ENCODE peak calls at places on chromosomes 3 and 15, in five cellular contexts. Y, U, F, B and K are unnamed samples.

GRCh38 chr15:59492389-59493377 is 54.7 kb downstream of the FAM81A start:
- DNase-seq in Y (peak), U (peak), F (peak), B (peak), K (peak)

GRCh38 chr3:66093981-66094380 is 55.3 kb upstream of the MAGI1 start:
- DNase-seq in Y (no peak), U (no peak), F (no peak), B (no peak), K (no peak)

GRCh38 chr15:84598993-84599392 is 1.8 kb upstream of the ZSCAN2 start:
- DNase-seq in Y (peak), U (no peak), F (peak), B (peak), K (peak)

GRCh38 chr3:77468408-77469045 is 428.6 kb downstream of the ROBO2 start:
- DNase-seq in Y (no peak), U (no peak), F (no peak), B (no peak), K (no peak)

GRCh38 chr3:145854486-145854885 is 306.5 kb downstream of the PLOD2 start:
- DNase-seq in Y (no peak), U (no peak), F (no peak), B (no peak), K (no peak)

GRCh38 chr3:187848396-187848795 is 103.1 kb upstream of the BCL6 start:
- DNase-seq in Y (no peak), U (no peak), F (no peak), B (no peak), K (no peak)

GRCh38 chr3:49911611-49912010 is 7.9 kb upstream of the MST1R start:
- DNase-seq in Y (no peak), U (no peak), F (no peak), B (no peak), K (no peak)

GRCh38 chr15:52540374-52541012 is 11.8 kb upstream of the MYO5A start:
- DNase-seq in Y (no peak), U (no peak), F (no peak), B (no peak), K (peak)

GRCh38 chr3:78908236-78908635 is 859.6 kb downstream of the ROBO1 start:
- DNase-seq in Y (no peak), U (no peak), F (no peak), B (no peak), K (peak)

GRCh38 chr3:150177673-150178378 is 207.1 kb upstream of the PFN2 start:
- DNase-seq in Y (no peak), U (no peak), F (no peak), B (peak), K (peak)

GRCh38 chr3:196412704-196413103 is 19.5 kb downstream of the UBXN7 start:
- DNase-seq in Y (no peak), U (no peak), F (no peak), B (no peak), K (no peak)

GRCh38 chr3:65729553-65729952 is 309.2 kb downstream of the MAGI1 start:
- DNase-seq in Y (no peak), U (no peak), F (peak), B (peak), K (peak)

GRCh38 chr15:89101302-89102191 is 13.3 kb downstream of the ABHD2 start:
- DNase-seq in Y (no peak), U (peak), F (peak), B (peak), K (peak)

GRCh38 chr15:52679232-52680040 is at the start of gene ATOSA:
- DNase-seq in Y (peak), U (peak), F (peak), B (peak), K (peak)

DNA sequence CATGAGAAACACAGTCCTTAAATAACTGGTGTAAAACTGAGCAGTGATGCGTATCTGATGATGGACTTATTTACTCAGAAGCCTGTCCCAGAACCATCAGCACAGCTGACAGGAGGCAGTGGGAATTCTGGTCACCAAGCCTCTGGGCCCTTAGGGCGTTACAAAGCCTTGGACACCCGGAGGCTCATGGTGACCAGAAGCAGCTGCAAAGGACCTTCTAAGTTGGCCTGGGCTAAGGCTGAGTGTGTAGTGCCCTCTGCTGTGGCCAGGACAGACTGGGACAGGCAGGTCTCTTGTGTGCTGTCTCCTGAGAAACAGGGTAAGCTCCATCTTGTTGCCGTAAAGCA is 168.9 kb downstream of the ATP10A start:
- DNase-seq in Y (peak), U (no peak), F (no peak), B (no peak), K (no peak)
- TF ChIP-seq CTCF in Y (peak), U (no peak), F (no peak), B (no peak), K (no peak)

GRCh38 chr3:26449996-26450395 is 172.6 kb upstream of the LRRC3B start:
- DNase-seq in Y (no peak), U (no peak), F (no peak), B (no peak), K (no peak)
- H3K4me3 ChIP-seq in Y (no peak), U (no peak), F (no peak), B (no peak), K (no peak)

DNA sequence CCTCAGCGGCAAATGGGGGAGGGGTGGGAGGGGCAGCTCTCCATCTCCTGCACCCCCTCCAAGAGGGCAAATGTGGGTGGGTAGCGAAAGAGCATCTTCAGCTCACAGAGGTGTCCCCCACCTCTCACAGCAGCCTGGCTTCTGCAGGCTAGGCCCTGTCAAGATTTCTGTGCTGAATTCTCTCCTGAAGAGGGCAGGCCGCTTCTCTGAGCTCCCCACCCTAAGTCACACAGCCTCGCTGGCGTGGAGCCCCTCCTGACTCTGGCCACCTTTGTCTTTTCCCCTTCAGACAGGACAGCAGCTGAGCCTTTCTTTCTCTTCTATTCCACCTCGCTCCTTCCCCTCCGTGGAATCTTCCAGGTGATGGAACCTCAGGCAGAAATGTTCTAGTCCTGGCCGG is 26.3 kb upstream of the ADAMTS7 start:
- DNase-seq in Y (no peak), U (no peak), F (no peak), B (no peak), K (no peak)
- TF ChIP-seq CTCF in Y (no peak), U (no peak), F (no peak), B (no peak), K (no peak)

GRCh38 chr15:92392462-92392861 is 1.2 kb upstream of the ST8SIA2 start:
- DNase-seq in Y (no peak), U (no peak), F (no peak), B (no peak), K (no peak)

GRCh38 chr15:92391640-92392039 is 2.0 kb upstream of the ST8SIA2 start:
- DNase-seq in Y (peak), U (no peak), F (no peak), B (peak), K (peak)

GRCh38 chr15:92393994-92394326 is 279 bp downstream of the ST8SIA2 start:
- DNase-seq in Y (no peak), U (no peak), F (no peak), B (no peak), K (no peak)

GRCh38 chr15:92393287-92393993 is at the start of gene ST8SIA2:
- DNase-seq in Y (peak), U (no peak), F (no peak), B (peak), K (no peak)

GRCh38 chr15:92392966-92393286 is 755 bp upstream of the ST8SIA2 start:
- DNase-seq in Y (no peak), U (no peak), F (no peak), B (no peak), K (no peak)
- H3K4me3 ChIP-seq in Y (peak), U (no peak), F (peak), B (peak), K (no peak)

GRCh38 chr15:46304320-46304719 is 669.5 kb downstream of the SQOR start:
- DNase-seq in Y (peak), U (no peak), F (no peak), B (no peak), K (no peak)
- TF ChIP-seq CTCF in Y (peak), U (no peak), F (no peak), B (peak), K (peak)